ENCODE peak calls at places on chromosomes 7 and 10, in nine cellular contexts. Z is T follicular helper cell; I is fibroblast of villous mesenchyme; N is GM18507; B is activated naive CD8-positive, alpha-beta T cell treated with anti-CD3 and anti-CD28 coated beads, Interleukin-2, amount 50 U/mL, for 24 hours; A is M059J; Y is neuronal stem cell; X is A549; J is activated naive CD4-positive, alpha-beta T cell. P is an unnamed sample.

GRCh38 chr7:106110885-106111670 is 1.0 kb downstream of the SYPL1 start:
- DNase-seq in N (no peak), Y (no peak), X (no peak), J (no peak), Z (no peak), B (no peak), I (no peak), A (peak), P (no peak)

GRCh38 chr7:111168182-111168581 is 77.3 kb downstream of the LRRN3 start:
- DNase-seq in Y (no peak), I (peak), Z (no peak), N (no peak), J (no peak), B (no peak), A (peak), X (no peak), P (peak)

GRCh38 chr10:126712681-126713080 is 42.2 kb upstream of the C10orf90 start:
- DNase-seq in J (no peak), Z (no peak), X (no peak), I (no peak), A (no peak), B (no peak), Y (no peak), N (no peak), P (no peak)

GRCh38 chr7:136528329-136528728 is 340.1 kb upstream of the CHRM2 start:
- DNase-seq in X (peak), B (no peak), Y (no peak), I (peak), J (no peak), Z (no peak), A (peak), N (no peak), P (peak)

GRCh38 chr10:49689882-49690510 is 10.5 kb downstream of the C10orf53 start:
- DNase-seq in X (no peak), Y (no peak), Z (no peak), B (no peak), I (no peak), A (no peak), N (no peak), J (no peak), P (no peak)

GRCh38 chr7:101934618-101935017 is 117.2 kb downstream of the CUX1 start:
- DNase-seq in J (no peak), X (no peak), N (no peak), B (no peak), Z (no peak), I (peak), A (no peak), Y (no peak), P (no peak)

GRCh38 chr10:58954163-58954562 is 222.3 kb upstream of the PHYHIPL start:
- DNase-seq in B (no peak), Y (no peak), X (no peak), J (no peak), Z (no peak), A (no peak), I (no peak), N (no peak), P (no peak)

GRCh38 chr10:74977913-74978847 is 133.3 kb upstream of the SAMD8 start:
- DNase-seq in J (no peak), A (no peak), B (peak), Y (no peak), I (no peak), X (no peak), Z (no peak), N (peak), P (no peak)

P was measured in cardiac fibroblast.